ENCODE peak calls at places on chromosomes 6 and 20, in six cellular contexts. Q, P, X, J, I and N are unnamed samples. For H3K4me1, the result is how much of the 10 kb centered on the place peaks cover.

GRCh38 chr20:62980970-62981369 is 25.8 kb downstream of the BHLHE23 start:
- DNase-seq in Q (no peak), P (no peak), X (no peak), J (peak), I (no peak), N (no peak)

GRCh38 chr6:45001663-45002062 is 326.5 kb upstream of the RUNX2 start:
- DNase-seq in Q (no peak), P (no peak), X (no peak), J (no peak), I (no peak), N (peak)

GRCh38 chr20:62464080-62464770 is 11.6 kb downstream of the GATA5 start:
- DNase-seq in Q (no peak), P (no peak), X (no peak), J (no peak), I (no peak), N (no peak)

GRCh38 chr6:29845405-29846006 is 17.9 kb downstream of the HLA-G start:
- DNase-seq in Q (no peak), P (no peak), X (no peak), J (no peak), I (peak), N (peak)

GRCh38 chr6:797479-798077 is 104.6 kb upstream of the EXOC2 start:
- DNase-seq in Q (peak), P (peak), X (peak), J (peak), I (peak), N (peak)

GRCh38 chr6:142693446-142693845 is 251.5 kb downstream of the HIVEP2 start:
- DNase-seq in Q (no peak), P (no peak), X (no peak), J (no peak), I (no peak), N (peak)

GRCh38 chr6:26165261-26165790 is 78.1 kb downstream of the HFE start:
- DNase-seq in Q (no peak), P (no peak), X (no peak), J (no peak), I (no peak), N (no peak)

GRCh38 chr20:64188682-64189529 is 24.7 kb downstream of the MYT1 start:
- DNase-seq in Q (no peak), P (peak), X (peak), J (peak), I (peak), N (peak)

GRCh38 chr6:157272866-157273755 is 50.2 kb downstream of the TMEM242 start:
- DNase-seq in Q (no peak), P (no peak), X (no peak), J (no peak), I (no peak), N (no peak)

GRCh38 chr20:47578543-47578942 is 76.9 kb downstream of the NCOA3 start:
- DNase-seq in Q (no peak), P (no peak), X (no peak), J (no peak), I (no peak), N (no peak)

GRCh38 chr20:47577271-47577670 is 75.6 kb downstream of the NCOA3 start:
- DNase-seq in Q (no peak), P (no peak), X (no peak), J (no peak), I (no peak), N (no peak)

GRCh38 chr20:47573586-47573985 is 71.9 kb downstream of the NCOA3 start:
- DNase-seq in Q (no peak), P (no peak), X (no peak), J (no peak), I (no peak), N (no peak)

GRCh38 chr20:47574616-47575401 is 73.1 kb downstream of the NCOA3 start:
- DNase-seq in Q (no peak), P (no peak), X (no peak), J (peak), I (no peak), N (peak)

DNA sequence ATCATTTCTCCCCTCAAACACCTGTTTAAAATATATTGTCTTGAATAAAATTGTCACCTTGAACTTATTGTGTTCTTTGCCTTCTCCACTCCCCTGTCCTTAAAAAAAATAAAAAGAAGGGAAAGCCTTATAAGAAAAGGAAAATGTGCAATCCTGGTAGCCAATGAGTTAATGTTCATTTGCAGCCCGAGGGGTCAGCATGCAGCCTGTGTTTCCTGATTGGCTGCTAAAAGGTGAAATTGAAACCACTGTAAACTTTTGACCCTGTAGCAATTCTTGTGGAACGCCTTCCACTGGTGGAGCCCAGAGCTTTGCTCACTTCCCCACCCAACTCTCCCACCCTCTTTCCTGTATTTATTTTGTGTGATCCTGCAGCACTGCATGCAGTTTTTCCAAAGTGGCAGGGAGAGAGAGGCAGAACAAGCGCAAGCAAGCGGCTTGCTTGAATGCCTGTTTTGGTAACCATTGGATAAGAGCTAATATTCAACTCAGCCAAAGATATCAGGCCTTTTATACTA is 74.9 kb downstream of the NCOA3 start:
- DNase-seq in Q (peak), P (peak), X (peak), J (peak), I (peak), N (peak)
- H3K4me3 ChIP-seq in Q (peak), P (no peak), X (no peak), J (peak), I (no peak), N (no peak)

DNA sequence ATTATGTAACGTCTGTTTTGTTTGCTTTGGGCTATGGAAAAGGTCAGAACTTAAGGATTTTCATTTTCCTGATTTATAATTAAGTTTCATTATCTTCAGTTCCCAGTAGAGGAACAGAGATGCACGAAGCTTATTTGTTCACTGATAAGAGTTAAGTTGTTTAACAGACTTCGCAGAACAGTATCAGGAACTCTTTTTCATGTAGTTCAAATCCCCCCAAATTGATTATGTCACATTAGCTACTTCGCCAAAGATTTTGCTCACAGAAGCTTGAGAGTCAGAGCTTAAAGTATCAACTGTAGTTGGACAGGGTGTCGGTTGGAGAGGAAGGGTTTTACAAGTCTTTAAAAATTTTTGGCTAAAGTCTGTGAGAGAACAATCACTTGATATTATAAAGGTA is 43.4 kb downstream of the ZHX3 start:
- DNase-seq in Q (no peak), P (no peak), X (no peak), J (no peak), I (no peak), N (no peak)
- H3K27ac ChIP-seq in Q (no peak), P (no peak), X (no peak), J (no peak), I (no peak), N (no peak)

DNA sequence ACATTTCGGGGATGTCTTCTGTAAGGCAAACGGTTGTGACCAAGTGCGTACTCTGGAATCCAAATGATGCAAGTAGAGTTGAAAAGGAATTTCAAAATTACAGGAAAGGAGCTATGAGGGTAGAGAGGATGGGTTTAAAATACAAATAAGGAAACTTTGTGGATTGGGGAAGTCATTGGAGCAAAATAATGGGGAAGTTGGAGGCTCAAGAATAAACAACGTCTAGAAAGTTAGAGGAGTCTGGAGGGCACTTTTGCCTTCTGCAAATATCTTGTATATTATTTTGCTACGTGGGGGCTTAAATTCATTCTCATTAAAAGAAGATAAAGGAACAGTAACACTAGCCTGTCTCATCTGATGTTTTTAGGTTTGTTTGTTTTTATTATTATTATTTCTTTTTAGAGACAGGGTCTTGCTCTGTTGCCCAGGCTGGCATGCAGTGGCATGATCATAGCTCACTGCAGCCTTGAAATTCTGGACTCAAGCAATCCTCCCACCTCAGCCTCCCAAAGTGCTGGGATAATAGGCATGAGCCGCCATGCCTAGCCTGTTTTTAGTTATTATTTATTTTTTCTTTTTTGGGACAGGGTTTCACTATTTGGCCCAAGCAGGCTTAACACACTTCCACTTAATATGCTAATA is 55.0 kb upstream of the TNFAIP3 start:
- DNase-seq in Q (no peak), P (no peak), X (no peak), J (no peak), I (no peak), N (no peak)
- H3K4me1 ChIP-seq in Q (under half), P (under half), X (under half), J (under half), I (under half), N (under half)

GRCh38 chr6:133889557-133890301 is 816 bp downstream of the TCF21 start:
- DNase-seq in Q (no peak), P (no peak), X (peak), J (peak), I (no peak), N (no peak)
- H3K4me3 ChIP-seq in Q (peak), P (no peak), X (peak), J (no peak), I (peak), N (peak)

GRCh38 chr6:125957845-125958244 is 1.3 kb downstream of the HINT3 start:
- DNase-seq in Q (no peak), P (peak), X (peak), J (no peak), I (peak), N (peak)

GRCh38 chr6:125966569-125966968 is 10.0 kb downstream of the HINT3 start:
- DNase-seq in Q (no peak), P (no peak), X (no peak), J (no peak), I (no peak), N (no peak)

GRCh38 chr6:125968493-125968892 is 11.9 kb downstream of the HINT3 start:
- DNase-seq in Q (no peak), P (no peak), X (no peak), J (no peak), I (no peak), N (no peak)

GRCh38 chr6:125961117-125961516 is 4.5 kb downstream of the HINT3 start:
- DNase-seq in Q (no peak), P (no peak), X (no peak), J (no peak), I (no peak), N (no peak)

GRCh38 chr6:125962900-125963497 is 6.4 kb downstream of the HINT3 start:
- DNase-seq in Q (no peak), P (no peak), X (no peak), J (no peak), I (no peak), N (no peak)
- H3K27ac ChIP-seq in Q (no peak), P (no peak), X (no peak), J (no peak), I (no peak), N (no peak)